ENCODE peak calls at places on chromosome 1, in ten cellular contexts. One of them, this sample, is unnamed.

GRCh38 chr1:219126267-219126862 is 47.3 kb upstream of the LYPLAL1 start:
- DNase-seq in foreskin fibroblast: peak
- DNase-seq in choroid plexus epithelial cell: no peak
- DNase-seq in cardiac muscle cell: peak
- DNase-seq in tibial artery: no peak
- DNase-seq in fibroblast of the aortic adventitia: peak
- DNase-seq in CD8-positive, alpha-beta T cell: no peak
- DNase-seq in thoracic aorta: no peak
- DNase-seq in fibroblast of pulmonary artery: peak
- DNase-seq in fibroblast of mammary gland: peak
- DNase-seq in this sample: no peak

GRCh38 chr1:243409284-243409683 is 153.4 kb downstream of the SDCCAG8 start:
- DNase-seq in foreskin fibroblast: no peak
- DNase-seq in choroid plexus epithelial cell: peak
- DNase-seq in cardiac muscle cell: peak
- DNase-seq in tibial artery: no peak
- DNase-seq in fibroblast of the aortic adventitia: peak
- DNase-seq in CD8-positive, alpha-beta T cell: no peak
- DNase-seq in thoracic aorta: no peak
- DNase-seq in fibroblast of pulmonary artery: peak
- DNase-seq in fibroblast of mammary gland: peak
- DNase-seq in this sample: peak

GRCh38 chr1:94033849-94034248 is 87.1 kb downstream of the ABCA4 start:
- DNase-seq in foreskin fibroblast: no peak
- DNase-seq in choroid plexus epithelial cell: peak
- DNase-seq in cardiac muscle cell: no peak
- DNase-seq in tibial artery: no peak
- DNase-seq in fibroblast of the aortic adventitia: no peak
- DNase-seq in CD8-positive, alpha-beta T cell: no peak
- DNase-seq in thoracic aorta: no peak
- DNase-seq in fibroblast of pulmonary artery: no peak
- DNase-seq in fibroblast of mammary gland: no peak
- DNase-seq in this sample: no peak

GRCh38 chr1:9357958-9358357 is 65.3 kb downstream of the SPSB1 start:
- DNase-seq in foreskin fibroblast: no peak
- DNase-seq in choroid plexus epithelial cell: no peak
- DNase-seq in cardiac muscle cell: no peak
- DNase-seq in tibial artery: no peak
- DNase-seq in fibroblast of the aortic adventitia: no peak
- DNase-seq in CD8-positive, alpha-beta T cell: no peak
- DNase-seq in thoracic aorta: no peak
- DNase-seq in fibroblast of pulmonary artery: no peak
- DNase-seq in fibroblast of mammary gland: no peak
- DNase-seq in this sample: no peak

GRCh38 chr1:76084685-76085084 is 10.1 kb downstream of the ST6GALNAC3 start:
- DNase-seq in foreskin fibroblast: no peak
- DNase-seq in choroid plexus epithelial cell: no peak
- DNase-seq in cardiac muscle cell: no peak
- DNase-seq in tibial artery: no peak
- DNase-seq in fibroblast of the aortic adventitia: no peak
- DNase-seq in CD8-positive, alpha-beta T cell: no peak
- DNase-seq in thoracic aorta: no peak
- DNase-seq in fibroblast of pulmonary artery: no peak
- DNase-seq in fibroblast of mammary gland: no peak
- DNase-seq in this sample: no peak

GRCh38 chr1:74686941-74687340 is 13.3 kb upstream of the ERICH3 start:
- DNase-seq in foreskin fibroblast: no peak
- DNase-seq in choroid plexus epithelial cell: no peak
- DNase-seq in cardiac muscle cell: no peak
- DNase-seq in tibial artery: no peak
- DNase-seq in fibroblast of the aortic adventitia: no peak
- DNase-seq in CD8-positive, alpha-beta T cell: no peak
- DNase-seq in thoracic aorta: no peak
- DNase-seq in fibroblast of pulmonary artery: no peak
- DNase-seq in fibroblast of mammary gland: no peak
- DNase-seq in this sample: no peak

GRCh38 chr1:187689137-187689536 is 860.4 kb downstream of the PLA2G4A start:
- DNase-seq in foreskin fibroblast: peak
- DNase-seq in choroid plexus epithelial cell: peak
- DNase-seq in cardiac muscle cell: peak
- DNase-seq in tibial artery: no peak
- DNase-seq in fibroblast of the aortic adventitia: peak
- DNase-seq in CD8-positive, alpha-beta T cell: no peak
- DNase-seq in thoracic aorta: no peak
- DNase-seq in fibroblast of pulmonary artery: peak
- DNase-seq in fibroblast of mammary gland: peak
- DNase-seq in this sample: no peak

GRCh38 chr1:221604948-221605347 is 136.9 kb downstream of the DUSP10 start:
- DNase-seq in foreskin fibroblast: no peak
- DNase-seq in choroid plexus epithelial cell: no peak
- DNase-seq in cardiac muscle cell: no peak
- DNase-seq in tibial artery: no peak
- DNase-seq in fibroblast of the aortic adventitia: no peak
- DNase-seq in CD8-positive, alpha-beta T cell: no peak
- DNase-seq in thoracic aorta: no peak
- DNase-seq in fibroblast of pulmonary artery: no peak
- DNase-seq in fibroblast of mammary gland: peak
- DNase-seq in this sample: no peak

GRCh38 chr1:11196945-11197344 is 7.8 kb downstream of the ANGPTL7 start:
- DNase-seq in foreskin fibroblast: no peak
- DNase-seq in choroid plexus epithelial cell: no peak
- DNase-seq in cardiac muscle cell: no peak
- DNase-seq in tibial artery: no peak
- DNase-seq in fibroblast of the aortic adventitia: no peak
- DNase-seq in CD8-positive, alpha-beta T cell: no peak
- DNase-seq in thoracic aorta: no peak
- DNase-seq in fibroblast of pulmonary artery: no peak
- DNase-seq in fibroblast of mammary gland: no peak
- DNase-seq in this sample: no peak

GRCh38 chr1:216700779-216701178 is 22.4 kb downstream of the ESRRG start:
- DNase-seq in foreskin fibroblast: no peak
- DNase-seq in choroid plexus epithelial cell: no peak
- DNase-seq in cardiac muscle cell: no peak
- DNase-seq in tibial artery: no peak
- DNase-seq in fibroblast of the aortic adventitia: no peak
- DNase-seq in CD8-positive, alpha-beta T cell: no peak
- DNase-seq in thoracic aorta: no peak
- DNase-seq in fibroblast of pulmonary artery: no peak
- DNase-seq in fibroblast of mammary gland: no peak
- DNase-seq in this sample: no peak

GRCh38 chr1:56577859-56578663 is 1.3 kb downstream of the PLPP3 start:
- DNase-seq in foreskin fibroblast: peak
- DNase-seq in choroid plexus epithelial cell: peak
- DNase-seq in cardiac muscle cell: peak
- DNase-seq in tibial artery: peak
- DNase-seq in fibroblast of the aortic adventitia: peak
- DNase-seq in CD8-positive, alpha-beta T cell: no peak
- DNase-seq in thoracic aorta: no peak
- DNase-seq in fibroblast of pulmonary artery: peak
- DNase-seq in fibroblast of mammary gland: peak
- DNase-seq in this sample: peak

GRCh38 chr1:30810416-30811105 is 53.0 kb upstream of the LAPTM5 start:
- DNase-seq in foreskin fibroblast: no peak
- DNase-seq in choroid plexus epithelial cell: no peak
- DNase-seq in cardiac muscle cell: no peak
- DNase-seq in tibial artery: no peak
- DNase-seq in fibroblast of the aortic adventitia: no peak
- DNase-seq in CD8-positive, alpha-beta T cell: no peak
- DNase-seq in thoracic aorta: no peak
- DNase-seq in fibroblast of pulmonary artery: no peak
- DNase-seq in fibroblast of mammary gland: no peak
- DNase-seq in this sample: no peak

GRCh38 chr1:30808067-30808662 is 50.6 kb upstream of the LAPTM5 start:
- DNase-seq in foreskin fibroblast: no peak
- DNase-seq in choroid plexus epithelial cell: no peak
- DNase-seq in cardiac muscle cell: no peak
- DNase-seq in tibial artery: no peak
- DNase-seq in fibroblast of the aortic adventitia: no peak
- DNase-seq in CD8-positive, alpha-beta T cell: no peak
- DNase-seq in thoracic aorta: no peak
- DNase-seq in fibroblast of pulmonary artery: no peak
- DNase-seq in fibroblast of mammary gland: no peak
- DNase-seq in this sample: no peak

GRCh38 chr1:30807318-30808066 is 49.9 kb upstream of the LAPTM5 start:
- DNase-seq in foreskin fibroblast: peak
- DNase-seq in choroid plexus epithelial cell: peak
- DNase-seq in cardiac muscle cell: peak
- DNase-seq in tibial artery: no peak
- DNase-seq in fibroblast of the aortic adventitia: peak
- DNase-seq in CD8-positive, alpha-beta T cell: no peak
- DNase-seq in thoracic aorta: no peak
- DNase-seq in fibroblast of pulmonary artery: peak
- DNase-seq in fibroblast of mammary gland: peak
- DNase-seq in this sample: no peak

GRCh38 chr1:30811187-30811586 is 53.6 kb upstream of the LAPTM5 start:
- DNase-seq in foreskin fibroblast: no peak
- DNase-seq in choroid plexus epithelial cell: no peak
- DNase-seq in cardiac muscle cell: no peak
- DNase-seq in tibial artery: no peak
- DNase-seq in fibroblast of the aortic adventitia: no peak
- DNase-seq in CD8-positive, alpha-beta T cell: no peak
- DNase-seq in thoracic aorta: no peak
- DNase-seq in fibroblast of pulmonary artery: no peak
- DNase-seq in fibroblast of mammary gland: no peak
- DNase-seq in this sample: no peak

GRCh38 chr1:30809514-30810263 is 52.1 kb upstream of the LAPTM5 start:
- DNase-seq in foreskin fibroblast: peak
- DNase-seq in choroid plexus epithelial cell: peak
- DNase-seq in cardiac muscle cell: peak
- DNase-seq in tibial artery: no peak
- DNase-seq in fibroblast of the aortic adventitia: peak
- DNase-seq in CD8-positive, alpha-beta T cell: no peak
- DNase-seq in thoracic aorta: no peak
- DNase-seq in fibroblast of pulmonary artery: peak
- DNase-seq in fibroblast of mammary gland: peak
- DNase-seq in this sample: no peak
- H3K4me3 ChIP-seq in foreskin fibroblast: no peak
- H3K4me3 ChIP-seq in choroid plexus epithelial cell: no peak
- H3K4me3 ChIP-seq in cardiac muscle cell: no peak
- H3K4me3 ChIP-seq in tibial artery: no peak
- H3K4me3 ChIP-seq in fibroblast of the aortic adventitia: no peak
- H3K4me3 ChIP-seq in CD8-positive, alpha-beta T cell: no peak
- H3K4me3 ChIP-seq in thoracic aorta: no peak
- H3K4me3 ChIP-seq in fibroblast of pulmonary artery: peak
- H3K4me3 ChIP-seq in fibroblast of mammary gland: no peak
- H3K4me3 ChIP-seq in this sample: no peak

GRCh38 chr1:153032677-153033308 is 1.8 kb downstream of the SPRR1B start:
- DNase-seq in foreskin fibroblast: peak
- DNase-seq in choroid plexus epithelial cell: peak
- DNase-seq in cardiac muscle cell: peak
- DNase-seq in tibial artery: no peak
- DNase-seq in fibroblast of the aortic adventitia: peak
- DNase-seq in CD8-positive, alpha-beta T cell: no peak
- DNase-seq in thoracic aorta: no peak
- DNase-seq in fibroblast of pulmonary artery: peak
- DNase-seq in fibroblast of mammary gland: peak
- DNase-seq in this sample: peak
- TF ChIP-seq CTCF in foreskin fibroblast: no peak
- TF ChIP-seq CTCF in choroid plexus epithelial cell: no peak
- TF ChIP-seq CTCF in cardiac muscle cell: peak
- TF ChIP-seq CTCF in tibial artery: no peak
- TF ChIP-seq CTCF in fibroblast of the aortic adventitia: peak
- TF ChIP-seq CTCF in CD8-positive, alpha-beta T cell: no peak
- TF ChIP-seq CTCF in thoracic aorta: no peak
- TF ChIP-seq CTCF in fibroblast of pulmonary artery: no peak
- TF ChIP-seq CTCF in fibroblast of mammary gland: peak
- TF ChIP-seq CTCF in this sample: peak

GRCh38 chr1:230271396-230272035 is 154.6 kb downstream of the PGBD5 start:
- DNase-seq in foreskin fibroblast: no peak
- DNase-seq in choroid plexus epithelial cell: no peak
- DNase-seq in cardiac muscle cell: no peak
- DNase-seq in tibial artery: no peak
- DNase-seq in fibroblast of the aortic adventitia: no peak
- DNase-seq in CD8-positive, alpha-beta T cell: no peak
- DNase-seq in thoracic aorta: no peak
- DNase-seq in fibroblast of pulmonary artery: no peak
- DNase-seq in fibroblast of mammary gland: no peak
- DNase-seq in this sample: no peak

GRCh38 chr1:230270940-230271325 is 155.2 kb downstream of the PGBD5 start:
- DNase-seq in foreskin fibroblast: no peak
- DNase-seq in choroid plexus epithelial cell: peak
- DNase-seq in cardiac muscle cell: no peak
- DNase-seq in tibial artery: no peak
- DNase-seq in fibroblast of the aortic adventitia: no peak
- DNase-seq in CD8-positive, alpha-beta T cell: no peak
- DNase-seq in thoracic aorta: no peak
- DNase-seq in fibroblast of pulmonary artery: peak
- DNase-seq in fibroblast of mammary gland: no peak
- DNase-seq in this sample: no peak

GRCh38 chr1:230272557-230272956 is 153.6 kb downstream of the PGBD5 start:
- DNase-seq in foreskin fibroblast: no peak
- DNase-seq in choroid plexus epithelial cell: no peak
- DNase-seq in cardiac muscle cell: no peak
- DNase-seq in tibial artery: no peak
- DNase-seq in fibroblast of the aortic adventitia: no peak
- DNase-seq in CD8-positive, alpha-beta T cell: no peak
- DNase-seq in thoracic aorta: no peak
- DNase-seq in fibroblast of pulmonary artery: no peak
- DNase-seq in fibroblast of mammary gland: no peak
- DNase-seq in this sample: no peak

GRCh38 chr1:230268371-230269170 is 157.6 kb downstream of the PGBD5 start:
- DNase-seq in foreskin fibroblast: peak
- DNase-seq in choroid plexus epithelial cell: peak
- DNase-seq in cardiac muscle cell: peak
- DNase-seq in tibial artery: no peak
- DNase-seq in fibroblast of the aortic adventitia: peak
- DNase-seq in CD8-positive, alpha-beta T cell: no peak
- DNase-seq in thoracic aorta: no peak
- DNase-seq in fibroblast of pulmonary artery: peak
- DNase-seq in fibroblast of mammary gland: peak
- DNase-seq in this sample: peak

GRCh38 chr1:230270185-230270939 is 155.8 kb downstream of the PGBD5 start:
- DNase-seq in foreskin fibroblast: no peak
- DNase-seq in choroid plexus epithelial cell: peak
- DNase-seq in cardiac muscle cell: peak
- DNase-seq in tibial artery: no peak
- DNase-seq in fibroblast of the aortic adventitia: peak
- DNase-seq in CD8-positive, alpha-beta T cell: no peak
- DNase-seq in thoracic aorta: no peak
- DNase-seq in fibroblast of pulmonary artery: peak
- DNase-seq in fibroblast of mammary gland: no peak
- DNase-seq in this sample: peak
- H3K4me3 ChIP-seq in foreskin fibroblast: no peak
- H3K4me3 ChIP-seq in choroid plexus epithelial cell: no peak
- H3K4me3 ChIP-seq in cardiac muscle cell: no peak
- H3K4me3 ChIP-seq in tibial artery: no peak
- H3K4me3 ChIP-seq in fibroblast of the aortic adventitia: no peak
- H3K4me3 ChIP-seq in CD8-positive, alpha-beta T cell: no peak
- H3K4me3 ChIP-seq in thoracic aorta: peak
- H3K4me3 ChIP-seq in fibroblast of pulmonary artery: no peak
- H3K4me3 ChIP-seq in fibroblast of mammary gland: no peak
- H3K4me3 ChIP-seq in this sample: no peak

DNA sequence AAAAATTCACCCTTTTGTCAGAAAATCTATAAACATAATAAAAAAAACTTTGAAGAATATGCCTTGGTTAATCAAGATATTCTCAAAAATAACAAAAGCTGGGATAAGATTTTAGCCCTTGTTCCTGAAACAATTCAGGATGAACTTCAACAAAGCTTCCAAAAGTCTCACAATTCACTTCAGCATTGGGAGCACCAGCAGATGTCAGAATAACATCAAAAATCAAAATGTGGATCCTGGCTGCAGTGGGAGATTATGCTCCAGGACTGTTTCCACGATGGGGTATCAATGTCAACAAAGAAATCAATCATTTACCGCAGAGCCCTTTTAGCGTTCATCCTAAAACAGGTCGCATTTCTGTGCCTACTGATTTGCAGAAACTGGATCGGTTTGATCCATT is 35.2 kb downstream of the ZNF670 start:
- DNase-seq in foreskin fibroblast: no peak
- DNase-seq in choroid plexus epithelial cell: no peak
- DNase-seq in cardiac muscle cell: no peak
- DNase-seq in tibial artery: no peak
- DNase-seq in fibroblast of the aortic adventitia: no peak
- DNase-seq in CD8-positive, alpha-beta T cell: no peak
- DNase-seq in thoracic aorta: no peak
- DNase-seq in fibroblast of pulmonary artery: no peak
- DNase-seq in fibroblast of mammary gland: no peak
- DNase-seq in this sample: no peak
- TF ChIP-seq CTCF in foreskin fibroblast: no peak
- TF ChIP-seq CTCF in choroid plexus epithelial cell: peak
- TF ChIP-seq CTCF in cardiac muscle cell: no peak
- TF ChIP-seq CTCF in tibial artery: no peak
- TF ChIP-seq CTCF in fibroblast of the aortic adventitia: no peak
- TF ChIP-seq CTCF in CD8-positive, alpha-beta T cell: no peak
- TF ChIP-seq CTCF in thoracic aorta: no peak
- TF ChIP-seq CTCF in fibroblast of pulmonary artery: no peak
- TF ChIP-seq CTCF in fibroblast of mammary gland: no peak
- TF ChIP-seq CTCF in this sample: no peak

This sample was measured in GM12865.